ENCODE peak calls at places on chromosomes 16 and 17, in eight cellular contexts. V is NCI-H2081; E is stomach; I is NCI-H1092; Z is CD8-positive, alpha-beta T cell; R is kidney glomerular epithelial cell; N is nucleus accumbens; B is progenitor cell of endocrine pancreas. L is an unnamed sample.

GRCh38 chr16:71722801-71723536 is 1.5 kb downstream of the PHLPP2 start:
- DNase-seq in V (peak), E (peak), I (peak), Z (peak), R (peak), N (no peak), B (peak), L (peak)

GRCh38 chr16:84117482-84117843 is 721 bp upstream of the MBTPS1 start:
- DNase-seq in V (peak), E (no peak), I (peak), Z (no peak), R (no peak), N (no peak), B (no peak), L (peak)

GRCh38 chr17:82449883-82450356 is 632 bp downstream of the CYBC1 start:
- DNase-seq in V (no peak), E (no peak), I (no peak), Z (no peak), R (no peak), N (no peak), B (no peak), L (peak)

GRCh38 chr16:14180431-14181059 is 109.4 kb downstream of the MRTFB start:
- DNase-seq in V (no peak), E (no peak), I (no peak), Z (no peak), R (no peak), N (no peak), B (no peak), L (no peak)

GRCh38 chr16:1028524-1029258 is 43.9 kb upstream of the SSTR5 start:
- DNase-seq in V (no peak), E (no peak), I (no peak), Z (no peak), R (no peak), N (no peak), B (no peak), L (no peak)

GRCh38 chr17:14428640-14429029 is 127.8 kb downstream of the HS3ST3B1 start:
- DNase-seq in V (no peak), E (no peak), I (no peak), Z (no peak), R (no peak), N (no peak), B (no peak), L (peak)

GRCh38 chr17:74519951-74520553 is 11.2 kb downstream of the CD300LB start:
- DNase-seq in V (no peak), E (peak), I (no peak), Z (no peak), R (no peak), N (no peak), B (no peak), L (no peak)

GRCh38 chr17:41486809-41487530 is 2.7 kb downstream of the KRT36 start:
- DNase-seq in V (no peak), E (peak), I (no peak), Z (no peak), R (no peak), N (no peak), B (no peak), L (no peak)

GRCh38 chr17:15289285-15290185 is 24.4 kb upstream of the PMP22 start:
- DNase-seq in V (no peak), E (no peak), I (no peak), Z (no peak), R (peak), N (no peak), B (no peak), L (no peak)

L was measured in central memory CD4-positive, alpha-beta T cell.